ENCODE peak calls at places on chromosomes 11 and 22, in seven cellular contexts. U is effector memory CD4-positive, alpha-beta T cell; F is sigmoid colon; A is colonic mucosa; S is tibial nerve; C is lower lobe of right lung; O is PC-3. W is an unnamed sample.

GRCh38 chr22:19291218-19291579 is 320 bp downstream of the CLTCL1 start:
- DNase-seq in A (peak; percentile 28), S (no peak), F (peak; percentile 73), C (peak; percentile 65), U (peak; percentile 1), O (no peak), W (no peak)

GRCh38 chr22:43060213-43060612 is 29.0 kb downstream of the TTLL1 start:
- DNase-seq in S (no peak), U (no peak), O (peak; percentile 42), F (no peak), C (peak; percentile 52), A (peak; percentile 45), W (no peak)

GRCh38 chr11:110269996-110270395 is 26.4 kb downstream of the RDX start:
- DNase-seq in O (no peak), A (no peak), F (no peak), S (no peak), C (no peak), U (no peak), W (no peak)

GRCh38 chr11:14904745-14905103 is 12.7 kb upstream of the CYP2R1 start:
- DNase-seq in C (peak; percentile 90), A (peak; percentile 91), S (peak; percentile 57), F (peak; percentile 88), U (peak; percentile 59), O (no peak), W (peak; percentile 90)

GRCh38 chr11:91433284-91434010 is 791.2 kb upstream of the FAT3 start:
- DNase-seq in A (no peak), F (no peak), O (no peak), S (no peak), C (no peak), U (no peak), W (no peak)

GRCh38 chr11:111309516-111309915 is 11.2 kb downstream of the POU2AF3 start:
- DNase-seq in C (no peak), S (no peak), A (no peak), O (no peak), F (no peak), U (no peak), W (no peak)

GRCh38 chr22:38829485-38829884 is 14.3 kb downstream of the NPTXR start:
- DNase-seq in S (no peak), U (no peak), C (no peak), O (no peak), A (no peak), F (no peak), W (no peak)

GRCh38 chr11:25769287-25769686 is 562.6 kb upstream of the ANO3 start:
- DNase-seq in U (no peak), C (no peak), S (no peak), A (no peak), F (no peak), O (peak; percentile 19), W (no peak)

GRCh38 chr11:87198266-87198881 is 160.6 kb downstream of the TMEM135 start:
- DNase-seq in O (peak; percentile 20), C (no peak), A (no peak), U (no peak), F (no peak), S (no peak), W (no peak)

GRCh38 chr11:31967404-31967950 is 123.4 kb upstream of the RCN1 start:
- DNase-seq in O (no peak), A (no peak), C (no peak), F (no peak), S (no peak), U (no peak), W (no peak)

GRCh38 chr11:121688860-121689614 is 236.3 kb upstream of the SORL1-AS1 start:
- DNase-seq in A (no peak), O (peak; percentile 68), S (no peak), U (no peak), C (no peak), F (no peak), W (no peak)

GRCh38 chr22:30694171-30694637 is 470 bp upstream of the OSBP2 start:
- DNase-seq in F (peak; percentile 74), C (peak; percentile 79), O (peak; percentile 44), U (peak; percentile 31), S (no peak), A (peak; percentile 75), W (peak; percentile 67)

GRCh38 chr11:131615611-131616010 is 245.2 kb downstream of the NTM start:
- DNase-seq in A (no peak), S (no peak), F (no peak), U (no peak), C (no peak), O (no peak), W (no peak)

GRCh38 chr22:27128461-27129080 is 471.2 kb downstream of the MIAT start:
- DNase-seq in O (no peak), C (no peak), A (no peak), F (no peak), U (no peak), S (no peak), W (no peak)

GRCh38 chr11:128764617-128765095 is 70.8 kb downstream of the FLI1 start:
- DNase-seq in C (peak; percentile 69), F (no peak), A (peak; percentile 39), S (no peak), O (no peak), U (no peak), W (no peak)

GRCh38 chr11:119721129-119722120 is 7.6 kb downstream of the NECTIN1 start:
- DNase-seq in C (no peak), U (no peak), S (no peak), O (peak; percentile 85), F (no peak), A (peak; percentile 52), W (no peak)

DNA sequence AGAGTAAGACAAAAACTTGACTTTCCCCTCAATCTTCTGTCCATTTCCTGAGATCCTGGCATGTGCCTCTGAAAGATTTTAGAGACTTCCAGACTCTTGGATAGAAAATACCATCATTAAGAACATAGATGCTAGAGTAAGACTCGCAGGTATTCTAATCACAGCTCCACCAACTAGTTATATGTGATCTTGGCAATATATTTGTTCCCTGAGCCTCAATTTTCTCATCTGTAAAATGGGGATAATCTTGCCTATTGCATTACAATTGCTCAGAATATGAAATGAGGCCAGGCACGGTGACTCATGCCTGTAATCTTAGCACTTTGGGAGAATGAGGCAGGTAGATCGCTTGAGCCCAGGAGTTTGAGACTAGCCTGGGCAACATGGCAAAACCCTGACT is 10.7 kb downstream of the RHOG start:
- DNase-seq in C (no peak), F (no peak), O (no peak), A (no peak), S (no peak), U (no peak), W (no peak)
- H3K27ac ChIP-seq in C (no peak overlapping the region), F (no peak overlapping the region), O (no peak overlapping the region), A (no peak overlapping the region), S (no peak overlapping the region), U (peak overlapping the region; percentile 30), W (no peak overlapping the region)

GRCh38 chr11:95835351-95835750 is 45.1 kb downstream of the CEP57 start:
- DNase-seq in S (no peak), A (no peak), C (no peak), U (no peak), F (no peak), O (no peak), W (no peak)

GRCh38 chr11:95831198-95831883 is 41.0 kb downstream of the CEP57 start:
- DNase-seq in C (no peak), S (no peak), F (no peak), U (no peak), A (no peak), O (peak; percentile 77), W (no peak)

GRCh38 chr11:95832763-95833162 is 42.5 kb downstream of the CEP57 start:
- DNase-seq in F (no peak), S (no peak), A (no peak), C (no peak), O (peak; percentile 84), U (no peak), W (no peak)

GRCh38 chr11:95833378-95833777 is 43.1 kb downstream of the CEP57 start:
- DNase-seq in S (no peak), U (no peak), F (no peak), C (no peak), A (no peak), O (no peak), W (no peak)

GRCh38 chr11:95835768-95836488 is 45.6 kb downstream of the CEP57 start:
- DNase-seq in A (peak; percentile 72), O (peak; percentile 94), F (peak; percentile 80), S (peak; percentile 38), C (peak; percentile 56), U (peak; percentile 23), W (peak; percentile 72)
- H3K36me3 ChIP-seq in A (no peaks in the 10 kb centered on the region), O (peaks cover 56% of the 10 kb centered on the region), F (peaks cover 5% of the 10 kb centered on the region), S (no peaks in the 10 kb centered on the region), C (peaks cover 93% of the 10 kb centered on the region), U (peaks cover 18% of the 10 kb centered on the region), W (peaks cover 59% of the 10 kb centered on the region)

GRCh38 chr11:134413334-134414035 is 1.4 kb upstream of the B3GAT1 start:
- DNase-seq in U (no peak), O (no peak), A (no peak), S (no peak), F (no peak), C (no peak), W (no peak)

GRCh38 chr11:134414772-134415765 is 3.0 kb upstream of the B3GAT1 start:
- DNase-seq in U (no peak), A (no peak), O (no peak), C (no peak), F (no peak), S (no peak), W (no peak)

GRCh38 chr11:134418119-134418840 is 6.2 kb upstream of the B3GAT1 start:
- DNase-seq in U (no peak), A (no peak), O (peak; percentile 42), C (no peak), F (no peak), S (no peak), W (no peak)

GRCh38 chr11:134414036-134414731 is 2.1 kb upstream of the B3GAT1 start:
- DNase-seq in S (no peak), A (no peak), C (no peak), U (no peak), O (no peak), F (no peak), W (no peak)

DNA sequence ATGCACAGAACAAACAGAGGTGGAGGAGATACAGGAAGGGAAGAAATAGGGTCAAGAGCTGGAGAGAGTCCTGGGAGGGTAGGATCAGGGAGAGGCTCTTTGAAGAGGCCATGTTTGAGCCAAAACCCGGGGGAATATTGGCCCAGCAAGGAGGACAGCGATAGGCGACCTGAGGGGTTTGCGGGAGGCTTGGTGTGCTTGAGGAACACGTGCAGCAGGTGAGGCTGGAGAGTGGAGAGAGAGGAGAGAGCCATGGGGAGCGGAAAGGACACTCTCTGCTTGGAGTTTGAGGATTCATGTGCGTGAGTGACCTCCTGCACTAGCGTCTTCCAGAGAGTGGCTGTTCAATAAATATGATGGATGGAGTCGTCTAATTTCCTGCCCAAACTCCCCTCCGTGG is 4.7 kb upstream of the B3GAT1 start:
- DNase-seq in O (no peak), A (no peak), C (no peak), F (no peak), S (no peak), U (no peak), W (no peak)
- H3K27ac ChIP-seq in O (no peak overlapping the region), A (no peak overlapping the region), C (no peak overlapping the region), F (no peak overlapping the region), S (no peak overlapping the region), U (no peak overlapping the region), W (no peak overlapping the region)

GRCh38 chr22:40308999-40309578 is 37.2 kb upstream of the ADSL start:
- DNase-seq in S (no peak), F (no peak), O (no peak), C (no peak), U (no peak), A (no peak), W (no peak)
- H3K36me3 ChIP-seq in S (no peaks in the 10 kb centered on the region), F (peaks cover 24% of the 10 kb centered on the region), O (peaks cover 7% of the 10 kb centered on the region), C (peaks cover 85% of the 10 kb centered on the region), U (peaks cover 78% of the 10 kb centered on the region), A (no peaks in the 10 kb centered on the region), W (peaks cover 57% of the 10 kb centered on the region)

GRCh38 chr11:44788536-44789227 is 61.9 kb downstream of the TSPAN18 start:
- DNase-seq in F (no peak), O (no peak), S (no peak), A (no peak), U (no peak), C (peak; percentile 8), W (no peak)
- H3K27ac ChIP-seq in F (no peak overlapping the region), O (no peak overlapping the region), S (no peak overlapping the region), A (no peak overlapping the region), U (no peak overlapping the region), C (no peak overlapping the region), W (no peak overlapping the region)